ENCODE peak calls at places on chromosomes 6 and 20, in seven cellular contexts. Y, C, N, S, Z, Q and D are unnamed samples.

GRCh38 chr6:11231564-11232176 is 798 bp downstream of the NEDD9 start:
- DNase-seq in Q (peak; percentile 60), Z (no peak), C (no peak), S (no peak), N (no peak), Y (no peak), D (no peak)

GRCh38 chr20:58640446-58640845 is 10.6 kb upstream of the STX16 start:
- DNase-seq in S (no peak), Z (no peak), C (no peak), Q (peak; percentile 56), N (no peak), Y (no peak), D (no peak)

GRCh38 chr20:3449319-3449718 is 21.5 kb upstream of the ATRN start:
- DNase-seq in N (no peak), Y (no peak), Z (no peak), S (no peak), Q (no peak), C (no peak), D (no peak)

GRCh38 chr6:38725414-38726183 is 10.5 kb downstream of the DNAH8 start:
- DNase-seq in C (no peak), N (no peak), Z (no peak), Q (no peak), S (no peak), Y (no peak), D (no peak)

GRCh38 chr20:33299111-33299603 is 16.1 kb downstream of the BPIFB1 start:
- DNase-seq in N (peak; percentile 71), C (peak; percentile 42), Q (peak; percentile 52), S (peak; percentile 54), Y (peak; percentile 66), Z (peak; percentile 77), D (peak; percentile 47)

GRCh38 chr6:23403458-23403857 is 722.6 kb upstream of the NRSN1 start:
- DNase-seq in Z (no peak), Y (no peak), C (no peak), N (no peak), S (no peak), Q (no peak), D (no peak)

GRCh38 chr20:37336369-37337207 is 9.4 kb upstream of the SRC start:
- DNase-seq in Q (peak; percentile 58), S (peak; percentile 54), N (no peak), Z (peak; percentile 83), Y (no peak), C (no peak), D (no peak)

GRCh38 chr20:63652192-63652980 is 838 bp downstream of the STMN3 start:
- DNase-seq in S (no peak), Y (peak; percentile 30), N (peak; percentile 47), C (no peak), Q (peak; percentile 32), Z (no peak), D (peak; percentile 30)

GRCh38 chr20:50146732-50147662 is 6.5 kb downstream of the PEDS1 start:
- DNase-seq in Z (peak; percentile 71), Q (no peak), Y (no peak), S (no peak), N (peak; percentile 67), C (no peak), D (no peak)

GRCh38 chr20:36543187-36544133 is 2.1 kb downstream of the MYL9 start:
- DNase-seq in C (no peak), S (no peak), Z (no peak), Y (no peak), N (no peak), Q (peak; percentile 69), D (no peak)

GRCh38 chr20:61926253-61926613 is 139.4 kb downstream of the TAF4 start:
- DNase-seq in Y (no peak), N (no peak), C (no peak), S (no peak), Q (no peak), Z (no peak), D (no peak)